ENCODE peak calls at places on chromosomes 5 and 9, in seven cellular contexts. U is cardiac muscle cell, H is tibial nerve, C is adrenal gland, L is left ventricle myocardium inferior, N is tibial artery, Z is esophagus squamous epithelium. B is an unnamed sample.

GRCh38 chr5:36723921-36724320 is 117.5 kb downstream of the SLC1A3 start:
- DNase-seq in U (no peak), H (no peak), C (no peak), L (no peak), N (no peak), Z (no peak), B (no peak)

GRCh38 chr5:40171971-40172370 is 507.7 kb upstream of the PTGER4 start:
- DNase-seq in U (peak; percentile 8), H (no peak), C (no peak), L (no peak), N (no peak), Z (no peak), B (no peak)

GRCh38 chr5:9572246-9572645 is 26.4 kb upstream of the SEMA5A start:
- DNase-seq in U (no peak), H (no peak), C (no peak), L (no peak), N (no peak), Z (no peak), B (no peak)

GRCh38 chr5:57780306-57780958 is 297.8 kb upstream of the ACTBL2 start:
- DNase-seq in U (no peak), H (no peak), C (no peak), L (peak; percentile 25), N (peak; percentile 62), Z (no peak), B (no peak)

GRCh38 chr5:66080664-66081063 is 63.4 kb upstream of the SREK1 start:
- DNase-seq in U (peak; percentile 20), H (no peak), C (no peak), L (no peak), N (no peak), Z (no peak), B (no peak)

GRCh38 chr9:101026824-101027223 is 1.7 kb upstream of the PLPPR1 start:
- DNase-seq in U (peak; percentile 4), H (no peak), C (no peak), L (no peak), N (no peak), Z (no peak), B (no peak)

GRCh38 chr9:121650220-121651013 is 1.0 kb upstream of the DAB2IP start:
- DNase-seq in U (peak; percentile 53), H (no peak), C (no peak), L (peak; percentile 56), N (no peak), Z (no peak), B (peak; percentile 99)

GRCh38 chr5:120942551-120942950 is 478.5 kb downstream of the PRR16 start:
- DNase-seq in U (peak; percentile 16), H (no peak), C (no peak), L (no peak), N (no peak), Z (no peak), B (no peak)

GRCh38 chr5:1948663-1949191 is 66.0 kb upstream of the IRX4 start:
- DNase-seq in U (no peak), H (no peak), C (no peak), L (peak; percentile 81), N (no peak), Z (no peak), B (no peak)

GRCh38 chr5:132183723-132184122 is 43.9 kb downstream of the P4HA2 start:
- DNase-seq in U (peak; percentile 34), H (no peak), C (no peak), L (no peak), N (no peak), Z (no peak), B (no peak)

DNA sequence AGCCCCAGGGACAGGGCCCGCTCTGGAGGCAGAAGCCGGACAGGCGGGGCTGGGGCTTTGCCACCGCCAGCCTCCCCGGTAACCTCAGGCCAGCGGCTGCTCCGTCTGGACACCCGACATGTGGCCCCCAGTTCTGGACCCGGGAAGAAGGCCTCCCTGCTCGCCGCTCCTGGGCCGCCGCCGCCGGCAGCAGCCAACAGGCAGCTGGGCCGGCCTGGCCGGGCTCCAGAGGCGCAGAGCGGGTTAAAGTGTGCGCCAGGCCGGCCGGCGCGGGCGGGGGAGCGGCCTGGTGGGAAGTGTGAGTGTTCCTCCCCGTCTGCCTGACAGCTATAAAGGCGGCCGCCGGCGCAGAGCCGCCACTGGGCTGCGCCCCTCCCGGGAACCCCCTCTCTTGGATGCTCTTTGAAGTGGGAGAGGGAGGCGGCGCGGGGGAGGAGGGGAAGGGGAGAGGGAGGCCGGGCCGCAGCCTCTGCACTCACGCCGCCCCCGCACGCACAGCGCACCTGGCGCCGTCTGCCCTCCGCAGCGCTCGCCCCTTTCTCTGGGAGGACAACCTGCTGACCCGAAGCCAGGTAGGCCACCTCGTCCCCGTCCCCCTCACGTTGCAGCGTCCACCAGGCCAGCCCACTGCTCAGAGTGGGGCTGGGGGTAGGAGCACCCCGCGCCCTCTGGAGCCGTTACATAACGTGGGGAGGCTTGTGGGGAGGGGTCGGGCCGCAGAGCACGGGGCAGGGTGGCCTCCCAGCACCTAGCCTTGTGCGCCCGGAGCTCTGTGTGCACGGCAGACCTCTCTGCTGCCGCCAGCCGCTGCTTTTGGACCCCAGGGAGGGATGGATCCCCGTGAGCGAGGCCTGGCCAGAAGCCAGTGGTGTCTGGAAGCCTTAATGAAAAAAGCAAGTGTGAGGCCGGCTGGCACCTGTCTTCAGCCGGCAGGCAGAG is at the start of gene ADAMTSL2:
- DNase-seq in U (peak; percentile 90), H (no peak), C (peak; percentile 63), L (peak; percentile 84), N (no peak), Z (no peak), B (no peak)
- H3K4me3 ChIP-seq in U (peak within 1 kb of the TSS; percentile 22), H (peak within 1 kb of the TSS; percentile 33), C (peak within 1 kb of the TSS; percentile 45), L (peak within 1 kb of the TSS; percentile 69), N (peak within 1 kb of the TSS; percentile 32), Z (peak within 1 kb of the TSS; percentile 42), B (no peak within 1 kb of the TSS)

DNA sequence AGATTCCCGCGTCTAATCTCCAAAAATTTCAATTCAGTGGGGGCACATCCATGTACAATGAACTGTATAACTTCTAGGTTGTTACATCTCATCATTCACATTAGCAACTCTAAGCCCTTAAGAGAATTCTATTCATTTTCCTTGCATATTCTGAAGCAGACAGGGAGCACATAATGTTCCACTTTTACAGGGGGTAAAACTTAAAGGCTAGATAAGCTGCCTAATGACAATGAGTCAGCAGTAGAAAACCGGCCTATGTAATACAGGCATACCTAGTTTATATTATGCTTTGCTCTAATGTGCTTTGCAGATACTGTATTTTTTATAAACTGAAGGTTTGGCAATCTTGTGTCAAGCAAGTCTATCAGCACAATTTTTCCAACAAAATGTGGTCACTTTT is 40.4 kb downstream of the PTAR1 start:
- DNase-seq in U (peak; percentile 67), H (no peak), C (no peak), L (no peak), N (no peak), Z (no peak), B (no peak)
- H3K27ac ChIP-seq in U (no peak overlapping the region), H (no peak overlapping the region), C (no peak overlapping the region), L (no peak overlapping the region), N (no peak overlapping the region), Z (no peak overlapping the region), B (no peak overlapping the region)

GRCh38 chr9:98999152-98999525 is 55.4 kb downstream of the COL15A1 start:
- DNase-seq in U (no peak), H (no peak), C (no peak), L (no peak), N (no peak), Z (no peak), B (no peak)
- TF ChIP-seq CTCF in U (no peak), H (no peak), C (no peak), L (peak; percentile 37), N (no peak), Z (no peak), B (no peak)

DNA sequence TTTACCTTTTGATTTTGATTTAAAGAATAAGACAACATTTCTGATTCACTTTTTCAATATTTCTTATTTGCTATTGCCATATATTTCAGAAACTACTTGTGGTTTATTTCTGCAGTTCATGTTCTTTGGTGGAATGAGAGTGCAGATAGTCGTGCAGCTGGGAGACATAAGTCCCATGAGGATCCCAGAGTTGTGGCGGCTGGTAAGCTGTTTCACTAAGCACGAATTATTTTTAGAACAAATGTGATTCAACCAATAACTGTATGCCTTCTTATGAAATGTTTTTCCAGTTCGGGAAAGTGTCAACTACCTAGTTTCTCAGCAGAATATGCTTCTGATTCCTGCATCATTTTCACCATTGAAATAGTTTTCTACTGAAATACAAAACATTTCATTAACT is 8.8 kb downstream of the NIPSNAP3B start:
- DNase-seq in U (peak; percentile 48), H (no peak), C (peak; percentile 42), L (no peak), N (peak; percentile 64), Z (no peak), B (peak; percentile 28)
- H3K4me3 ChIP-seq in U (no peak overlapping the region), H (no peak overlapping the region), C (peak overlapping the region; percentile 23), L (peak overlapping the region; percentile 55), N (no peak overlapping the region), Z (no peak overlapping the region), B (no peak overlapping the region)

DNA sequence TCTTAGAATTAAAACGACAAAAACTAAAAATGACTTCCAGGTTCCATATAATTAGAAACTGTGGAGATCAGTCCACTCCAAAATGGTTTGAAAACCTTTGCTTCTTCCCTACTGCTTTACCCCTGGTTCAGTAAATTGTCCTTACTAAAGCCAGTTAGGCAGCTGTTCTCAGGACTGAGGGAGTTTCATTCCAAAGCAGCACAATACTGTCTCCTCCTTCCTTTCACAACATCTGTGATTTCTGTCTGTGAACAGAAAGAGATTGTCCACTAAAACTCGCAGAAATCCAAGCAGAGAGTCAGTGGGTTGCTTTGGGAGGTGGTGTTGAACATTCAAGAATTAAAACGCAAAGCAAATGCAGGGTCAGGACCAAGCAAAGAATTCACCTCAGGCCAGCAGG is 740.8 kb upstream of the ZNF608 start:
- DNase-seq in U (peak; percentile 58), H (no peak), C (no peak), L (no peak), N (no peak), Z (no peak), B (no peak)
- H3K27ac ChIP-seq in U (peak overlapping the region; percentile 54), H (no peak overlapping the region), C (no peak overlapping the region), L (no peak overlapping the region), N (no peak overlapping the region), Z (no peak overlapping the region), B (no peak overlapping the region)

GRCh38 chr9:84668204-84669007 is 1.1 kb upstream of the NTRK2 start:
- DNase-seq in U (peak; percentile 60), H (peak; percentile 75), C (peak; percentile 43), L (peak; percentile 65), N (peak; percentile 88), Z (no peak), B (peak; percentile 22)
- TF ChIP-seq CTCF in U (peak; percentile 38), H (peak; percentile 51), C (no peak), L (peak; percentile 72), N (peak; percentile 74), Z (peak; percentile 68), B (peak; percentile 38)

GRCh38 chr9:107491081-107492053 is 1.8 kb upstream of the KLF4 start:
- DNase-seq in U (peak; percentile 27), H (peak; percentile 62), C (peak; percentile 23), L (peak; percentile 34), N (peak; percentile 76), Z (no peak), B (no peak)
- H3K4me3 ChIP-seq in U (peak overlapping the region; percentile 57), H (peak overlapping the region; percentile 71), C (peak overlapping the region; percentile 84), L (peak overlapping the region; percentile 77), N (peak overlapping the region; percentile 79), Z (peak overlapping the region; percentile 89), B (no peak overlapping the region)

GRCh38 chr9:96021616-96022444 is 146.3 kb downstream of the ERCC6L2 start:
- DNase-seq in U (no peak), H (no peak), C (no peak), L (peak; percentile 25), N (no peak), Z (no peak), B (peak; percentile 39)
- H3K27ac ChIP-seq in U (no peak overlapping the region), H (peak overlapping the region; percentile 84), C (peak overlapping the region; percentile 56), L (peak overlapping the region; percentile 79), N (peak overlapping the region; percentile 70), Z (peak overlapping the region; percentile 66), B (no peak overlapping the region)